ENCODE peak calls at places on chromosomes 6 and 20, in five cellular contexts. E, R, K, T and Q are unnamed samples.

GRCh38 chr6:100153656-100154055 is 159.6 kb upstream of the MCHR2 start:
- DNase-seq in E (no peak), R (no peak), K (no peak), T (no peak), Q (no peak)

GRCh38 chr6:31768717-31769257 is 6.3 kb downstream of the SAPCD1 start:
- DNase-seq in E (no peak), R (no peak), K (no peak), T (no peak), Q (no peak)

GRCh38 chr6:134422426-134423231 is 104.7 kb upstream of the SGK1 start:
- DNase-seq in E (no peak), R (no peak), K (no peak), T (peak), Q (no peak)

GRCh38 chr6:123091091-123091895 is 95.3 kb downstream of the CLVS2 start:
- DNase-seq in E (no peak), R (no peak), K (no peak), T (peak), Q (no peak)

GRCh38 chr6:129954749-129955431 is 63.5 kb upstream of the L3MBTL3 start:
- DNase-seq in E (no peak), R (no peak), K (no peak), T (no peak), Q (no peak)

GRCh38 chr6:3226422-3227362 is 761 bp downstream of the TUBB2B start:
- DNase-seq in E (no peak), R (no peak), K (no peak), T (no peak), Q (no peak)

GRCh38 chr6:39365281-39366074 is 43.0 kb upstream of the KCNK16 start:
- DNase-seq in E (no peak), R (no peak), K (no peak), T (no peak), Q (no peak)

GRCh38 chr20:39302312-39302711 is 340.2 kb downstream of the DHX35 start:
- DNase-seq in E (no peak), R (no peak), K (no peak), T (no peak), Q (no peak)

GRCh38 chr6:81480139-81480538 is 272.3 kb downstream of the TENT5A start:
- DNase-seq in E (no peak), R (no peak), K (no peak), T (peak), Q (no peak)

GRCh38 chr20:11117808-11118528 is 444.2 kb upstream of the JAG1 start:
- DNase-seq in E (no peak), R (no peak), K (no peak), T (peak), Q (no peak)

GRCh38 chr6:18335948-18336347 is 51.2 kb upstream of the RNF144B start:
- DNase-seq in E (no peak), R (no peak), K (no peak), T (no peak), Q (no peak)

GRCh38 chr6:157158897-157159296 is 164.4 kb downstream of the TMEM242 start:
- DNase-seq in E (no peak), R (no peak), K (no peak), T (no peak), Q (no peak)